ENCODE peak calls at places on chromosomes 6 and 20, in seven cellular contexts. One of them, this sample, is unnamed.

GRCh38 chr20:32040142-32040953 is 11.7 kb upstream of the HCK start:
- DNase-seq in GM13977: no peak
- DNase-seq in GM23338: no peak
- DNase-seq in psoas muscle: no peak
- DNase-seq in brain microvascular endothelial cell: no peak
- DNase-seq in astrocyte of the spinal cord: no peak
- DNase-seq in lung: peak
- DNase-seq in this sample: no peak

GRCh38 chr6:132122871-132123270 is 171.7 kb upstream of the CCN2 start:
- DNase-seq in GM13977: no peak
- DNase-seq in GM23338: no peak
- DNase-seq in psoas muscle: no peak
- DNase-seq in brain microvascular endothelial cell: peak
- DNase-seq in astrocyte of the spinal cord: peak
- DNase-seq in lung: no peak
- DNase-seq in this sample: no peak

GRCh38 chr6:56570434-56571359 is 72.0 kb downstream of the DST start:
- DNase-seq in GM13977: peak
- DNase-seq in GM23338: peak
- DNase-seq in psoas muscle: no peak
- DNase-seq in brain microvascular endothelial cell: no peak
- DNase-seq in astrocyte of the spinal cord: peak
- DNase-seq in lung: no peak
- DNase-seq in this sample: no peak

GRCh38 chr20:41174782-41175181 is 37.4 kb downstream of the PLCG1 start:
- DNase-seq in GM13977: no peak
- DNase-seq in GM23338: no peak
- DNase-seq in psoas muscle: peak
- DNase-seq in brain microvascular endothelial cell: no peak
- DNase-seq in astrocyte of the spinal cord: no peak
- DNase-seq in lung: peak
- DNase-seq in this sample: no peak

GRCh38 chr20:32628960-32629530 is 43.9 kb upstream of the NOL4L start:
- DNase-seq in GM13977: no peak
- DNase-seq in GM23338: no peak
- DNase-seq in psoas muscle: no peak
- DNase-seq in brain microvascular endothelial cell: no peak
- DNase-seq in astrocyte of the spinal cord: no peak
- DNase-seq in lung: no peak
- DNase-seq in this sample: no peak

GRCh38 chr20:24773751-24774201 is 175.3 kb upstream of the CST7 start:
- DNase-seq in GM13977: peak
- DNase-seq in GM23338: no peak
- DNase-seq in psoas muscle: no peak
- DNase-seq in brain microvascular endothelial cell: peak
- DNase-seq in astrocyte of the spinal cord: peak
- DNase-seq in lung: no peak
- DNase-seq in this sample: no peak

GRCh38 chr6:36985384-36985962 is 523 bp downstream of the MTCH1 start:
- DNase-seq in GM13977: peak
- DNase-seq in GM23338: peak
- DNase-seq in psoas muscle: no peak
- DNase-seq in brain microvascular endothelial cell: no peak
- DNase-seq in astrocyte of the spinal cord: no peak
- DNase-seq in lung: no peak
- DNase-seq in this sample: no peak

GRCh38 chr6:20110478-20110877 is 101.8 kb downstream of the MBOAT1 start:
- DNase-seq in GM13977: no peak
- DNase-seq in GM23338: no peak
- DNase-seq in psoas muscle: no peak
- DNase-seq in brain microvascular endothelial cell: no peak
- DNase-seq in astrocyte of the spinal cord: no peak
- DNase-seq in lung: no peak
- DNase-seq in this sample: no peak

GRCh38 chr6:656460-657252 is at the start of gene HUS1B:
- DNase-seq in GM13977: no peak
- DNase-seq in GM23338: peak
- DNase-seq in psoas muscle: no peak
- DNase-seq in brain microvascular endothelial cell: no peak
- DNase-seq in astrocyte of the spinal cord: no peak
- DNase-seq in lung: no peak
- DNase-seq in this sample: no peak

GRCh38 chr20:8320306-8320705 is 188.2 kb downstream of the PLCB1 start:
- DNase-seq in GM13977: no peak
- DNase-seq in GM23338: no peak
- DNase-seq in psoas muscle: no peak
- DNase-seq in brain microvascular endothelial cell: no peak
- DNase-seq in astrocyte of the spinal cord: no peak
- DNase-seq in lung: no peak
- DNase-seq in this sample: no peak

GRCh38 chr20:45998337-45998736 is 10.4 kb upstream of the MMP9 start:
- DNase-seq in GM13977: no peak
- DNase-seq in GM23338: no peak
- DNase-seq in psoas muscle: no peak
- DNase-seq in brain microvascular endothelial cell: no peak
- DNase-seq in astrocyte of the spinal cord: no peak
- DNase-seq in lung: no peak
- DNase-seq in this sample: no peak

GRCh38 chr6:36340671-36341454 is 4.2 kb upstream of the BNIP5 start:
- DNase-seq in GM13977: peak
- DNase-seq in GM23338: peak
- DNase-seq in psoas muscle: peak
- DNase-seq in brain microvascular endothelial cell: peak
- DNase-seq in astrocyte of the spinal cord: peak
- DNase-seq in lung: peak
- DNase-seq in this sample: peak

GRCh38 chr6:138601128-138601527 is 101.8 kb upstream of the NHSL1 start:
- DNase-seq in GM13977: no peak
- DNase-seq in GM23338: no peak
- DNase-seq in psoas muscle: no peak
- DNase-seq in brain microvascular endothelial cell: no peak
- DNase-seq in astrocyte of the spinal cord: peak
- DNase-seq in lung: no peak
- DNase-seq in this sample: no peak

GRCh38 chr6:77173472-77174074 is 289.7 kb downstream of the HTR1B start:
- DNase-seq in GM13977: no peak
- DNase-seq in GM23338: peak
- DNase-seq in psoas muscle: no peak
- DNase-seq in brain microvascular endothelial cell: no peak
- DNase-seq in astrocyte of the spinal cord: no peak
- DNase-seq in lung: no peak
- DNase-seq in this sample: no peak

GRCh38 chr6:145372671-145373123 is 362.6 kb downstream of the EPM2A start:
- DNase-seq in GM13977: peak
- DNase-seq in GM23338: no peak
- DNase-seq in psoas muscle: no peak
- DNase-seq in brain microvascular endothelial cell: peak
- DNase-seq in astrocyte of the spinal cord: peak
- DNase-seq in lung: no peak
- DNase-seq in this sample: no peak

GRCh38 chr6:7145269-7146078 is 37.7 kb downstream of the RREB1 start:
- DNase-seq in GM13977: no peak
- DNase-seq in GM23338: peak
- DNase-seq in psoas muscle: no peak
- DNase-seq in brain microvascular endothelial cell: no peak
- DNase-seq in astrocyte of the spinal cord: no peak
- DNase-seq in lung: peak
- DNase-seq in this sample: no peak

GRCh38 chr6:148972481-148972880 is 225.7 kb downstream of the UST start:
- DNase-seq in GM13977: peak
- DNase-seq in GM23338: peak
- DNase-seq in psoas muscle: peak
- DNase-seq in brain microvascular endothelial cell: no peak
- DNase-seq in astrocyte of the spinal cord: peak
- DNase-seq in lung: no peak
- DNase-seq in this sample: no peak

GRCh38 chr20:58634818-58635665 is 16.0 kb upstream of the STX16 start:
- DNase-seq in GM13977: no peak
- DNase-seq in GM23338: no peak
- DNase-seq in psoas muscle: no peak
- DNase-seq in brain microvascular endothelial cell: no peak
- DNase-seq in astrocyte of the spinal cord: no peak
- DNase-seq in lung: no peak
- DNase-seq in this sample: no peak

GRCh38 chr20:44695295-44696230 is 19.6 kb upstream of the CCN5 start:
- DNase-seq in GM13977: no peak
- DNase-seq in GM23338: no peak
- DNase-seq in psoas muscle: no peak
- DNase-seq in brain microvascular endothelial cell: no peak
- DNase-seq in astrocyte of the spinal cord: peak
- DNase-seq in lung: no peak
- DNase-seq in this sample: no peak

GRCh38 chr20:41135187-41135887 is 2.0 kb upstream of the PLCG1 start:
- DNase-seq in GM13977: peak
- DNase-seq in GM23338: peak
- DNase-seq in psoas muscle: no peak
- DNase-seq in brain microvascular endothelial cell: no peak
- DNase-seq in astrocyte of the spinal cord: no peak
- DNase-seq in lung: no peak
- DNase-seq in this sample: no peak

GRCh38 chr6:150541587-150541986 is 58.1 kb upstream of the PLEKHG1 start:
- DNase-seq in GM13977: no peak
- DNase-seq in GM23338: no peak
- DNase-seq in psoas muscle: no peak
- DNase-seq in brain microvascular endothelial cell: no peak
- DNase-seq in astrocyte of the spinal cord: no peak
- DNase-seq in lung: no peak
- DNase-seq in this sample: no peak

GRCh38 chr6:43886067-43886461 is 116.1 kb downstream of the VEGFA start:
- DNase-seq in GM13977: no peak
- DNase-seq in GM23338: no peak
- DNase-seq in psoas muscle: no peak
- DNase-seq in brain microvascular endothelial cell: no peak
- DNase-seq in astrocyte of the spinal cord: no peak
- DNase-seq in lung: no peak
- DNase-seq in this sample: no peak

GRCh38 chr6:156691018-156691417 is 86.2 kb upstream of the ARID1B start:
- DNase-seq in GM13977: peak
- DNase-seq in GM23338: no peak
- DNase-seq in psoas muscle: no peak
- DNase-seq in brain microvascular endothelial cell: no peak
- DNase-seq in astrocyte of the spinal cord: no peak
- DNase-seq in lung: no peak
- DNase-seq in this sample: no peak

GRCh38 chr6:3455121-3455489 is 1.7 kb downstream of the SLC22A23 start:
- DNase-seq in GM13977: no peak
- DNase-seq in GM23338: no peak
- DNase-seq in psoas muscle: no peak
- DNase-seq in brain microvascular endothelial cell: no peak
- DNase-seq in astrocyte of the spinal cord: no peak
- DNase-seq in lung: no peak
- DNase-seq in this sample: no peak

GRCh38 chr6:62740596-62740995 is 454.6 kb upstream of the KHDRBS2 start:
- DNase-seq in GM13977: no peak
- DNase-seq in GM23338: no peak
- DNase-seq in psoas muscle: no peak
- DNase-seq in brain microvascular endothelial cell: no peak
- DNase-seq in astrocyte of the spinal cord: no peak
- DNase-seq in lung: no peak
- DNase-seq in this sample: no peak

GRCh38 chr6:62740171-62740570 is 454.1 kb upstream of the KHDRBS2 start:
- DNase-seq in GM13977: no peak
- DNase-seq in GM23338: no peak
- DNase-seq in psoas muscle: no peak
- DNase-seq in brain microvascular endothelial cell: no peak
- DNase-seq in astrocyte of the spinal cord: no peak
- DNase-seq in lung: no peak
- DNase-seq in this sample: no peak

GRCh38 chr6:62737792-62738191 is 451.8 kb upstream of the KHDRBS2 start:
- DNase-seq in GM13977: no peak
- DNase-seq in GM23338: no peak
- DNase-seq in psoas muscle: no peak
- DNase-seq in brain microvascular endothelial cell: no peak
- DNase-seq in astrocyte of the spinal cord: no peak
- DNase-seq in lung: no peak
- DNase-seq in this sample: no peak
- TF ChIP-seq CTCF in GM13977: no peak
- TF ChIP-seq CTCF in GM23338: no peak
- TF ChIP-seq CTCF in psoas muscle: no peak
- TF ChIP-seq CTCF in brain microvascular endothelial cell: no peak
- TF ChIP-seq CTCF in astrocyte of the spinal cord: no peak
- TF ChIP-seq CTCF in lung: no peak
- TF ChIP-seq CTCF in this sample: no peak

GRCh38 chr20:37334450-37334849 is 11.5 kb upstream of the SRC start:
- DNase-seq in GM13977: no peak
- DNase-seq in GM23338: no peak
- DNase-seq in psoas muscle: no peak
- DNase-seq in brain microvascular endothelial cell: no peak
- DNase-seq in astrocyte of the spinal cord: no peak
- DNase-seq in lung: no peak
- DNase-seq in this sample: no peak

GRCh38 chr20:37335642-37336368 is 10.1 kb upstream of the SRC start:
- DNase-seq in GM13977: no peak
- DNase-seq in GM23338: no peak
- DNase-seq in psoas muscle: no peak
- DNase-seq in brain microvascular endothelial cell: no peak
- DNase-seq in astrocyte of the spinal cord: no peak
- DNase-seq in lung: no peak
- DNase-seq in this sample: no peak

GRCh38 chr20:37331060-37331857 is 14.7 kb upstream of the SRC start:
- DNase-seq in GM13977: no peak
- DNase-seq in GM23338: no peak
- DNase-seq in psoas muscle: no peak
- DNase-seq in brain microvascular endothelial cell: no peak
- DNase-seq in astrocyte of the spinal cord: no peak
- DNase-seq in lung: no peak
- DNase-seq in this sample: no peak

GRCh38 chr20:37333130-37333847 is 12.7 kb upstream of the SRC start:
- DNase-seq in GM13977: no peak
- DNase-seq in GM23338: no peak
- DNase-seq in psoas muscle: no peak
- DNase-seq in brain microvascular endothelial cell: no peak
- DNase-seq in astrocyte of the spinal cord: no peak
- DNase-seq in lung: no peak
- DNase-seq in this sample: no peak

GRCh38 chr20:37333848-37334318 is 12.1 kb upstream of the SRC start:
- DNase-seq in GM13977: no peak
- DNase-seq in GM23338: no peak
- DNase-seq in psoas muscle: no peak
- DNase-seq in brain microvascular endothelial cell: no peak
- DNase-seq in astrocyte of the spinal cord: no peak
- DNase-seq in lung: no peak
- DNase-seq in this sample: no peak
- TF ChIP-seq CTCF in GM13977: no peak
- TF ChIP-seq CTCF in GM23338: peak
- TF ChIP-seq CTCF in psoas muscle: no peak
- TF ChIP-seq CTCF in brain microvascular endothelial cell: no peak
- TF ChIP-seq CTCF in astrocyte of the spinal cord: no peak
- TF ChIP-seq CTCF in lung: no peak
- TF ChIP-seq CTCF in this sample: no peak

GRCh38 chr6:125512621-125513020 is 210.9 kb upstream of the HDDC2 start:
- DNase-seq in GM13977: no peak
- DNase-seq in GM23338: peak
- DNase-seq in psoas muscle: no peak
- DNase-seq in brain microvascular endothelial cell: no peak
- DNase-seq in astrocyte of the spinal cord: no peak
- DNase-seq in lung: no peak
- DNase-seq in this sample: no peak
- TF ChIP-seq CTCF in GM13977: peak
- TF ChIP-seq CTCF in GM23338: peak
- TF ChIP-seq CTCF in psoas muscle: peak
- TF ChIP-seq CTCF in brain microvascular endothelial cell: peak
- TF ChIP-seq CTCF in astrocyte of the spinal cord: peak
- TF ChIP-seq CTCF in lung: no peak
- TF ChIP-seq CTCF in this sample: no peak

GRCh38 chr6:33077908-33078307 is 2.1 kb downstream of the HLA-DPB1 start:
- DNase-seq in GM13977: no peak
- DNase-seq in GM23338: no peak
- DNase-seq in psoas muscle: no peak
- DNase-seq in brain microvascular endothelial cell: no peak
- DNase-seq in astrocyte of the spinal cord: no peak
- DNase-seq in lung: no peak
- DNase-seq in this sample: no peak
- TF ChIP-seq CTCF in GM13977: no peak
- TF ChIP-seq CTCF in GM23338: no peak
- TF ChIP-seq CTCF in psoas muscle: no peak
- TF ChIP-seq CTCF in brain microvascular endothelial cell: no peak
- TF ChIP-seq CTCF in astrocyte of the spinal cord: no peak
- TF ChIP-seq CTCF in lung: no peak
- TF ChIP-seq CTCF in this sample: no peak

This sample was measured in thoracic aorta.